ENCODE peak calls at places on chromosomes 7 and 10, in seven cellular contexts. B is astrocyte of the cerebellum, R is lower lobe of right lung, N is GM13977, Z is sigmoid colon, T is thoracic aorta, C is osteocyte. S is an unnamed sample.

GRCh38 chr10:67663449-67664087 is 32.4 kb downstream of the CTNNA3 start:
- DNase-seq in B (no peak), T (no peak), N (no peak), R (no peak), Z (no peak), C (no peak), S (no peak)

GRCh38 chr10:92830478-92831389 is 17.6 kb upstream of the EXOC6 start:
- DNase-seq in C (no peak), R (no peak), T (no peak), Z (no peak), B (no peak), N (no peak), S (no peak)

GRCh38 chr7:156143683-156144082 is 331.4 kb upstream of the SHH start:
- DNase-seq in C (no peak), R (no peak), B (no peak), N (no peak), T (no peak), Z (no peak), S (no peak)

GRCh38 chr10:23981520-23982309 is 227.2 kb upstream of the KIAA1217 start:
- DNase-seq in R (no peak), Z (no peak), C (no peak), B (no peak), T (no peak), N (no peak), S (no peak)

GRCh38 chr10:86699125-86699524 is 30.8 kb downstream of the LDB3 start:
- DNase-seq in N (no peak), B (no peak), Z (no peak), T (no peak), C (no peak), R (no peak), S (no peak)

GRCh38 chr7:47941136-47941844 is 7.0 kb downstream of the PKD1L1 start:
- DNase-seq in B (no peak), Z (no peak), R (no peak), N (no peak), C (peak), T (peak), S (no peak)

GRCh38 chr10:92809845-92810244 is 38.5 kb upstream of the EXOC6 start:
- DNase-seq in B (no peak), R (no peak), C (no peak), Z (no peak), T (no peak), N (no peak), S (no peak)

GRCh38 chr10:98488669-98489430 is 42.1 kb upstream of the HPS1 start:
- DNase-seq in Z (no peak), C (no peak), B (no peak), N (no peak), T (no peak), R (no peak), S (no peak)

GRCh38 chr10:80356563-80356999 is at the start of the genes DYDC1 and DYDC2:
- DNase-seq in T (no peak), N (peak), B (no peak), R (peak), C (no peak), Z (peak), S (no peak)

GRCh38 chr7:139860090-139860773 is 31.2 kb downstream of the TBXAS1 start:
- DNase-seq in C (peak), B (no peak), T (no peak), N (no peak), Z (peak), R (peak), S (peak)

GRCh38 chr10:51029172-51029641 is 45.1 kb upstream of the PRKG1 start:
- DNase-seq in T (no peak), B (no peak), R (no peak), Z (no peak), C (no peak), N (no peak), S (no peak)

GRCh38 chr7:41069635-41070034 is 633.3 kb downstream of the INHBA start:
- DNase-seq in R (no peak), T (no peak), N (no peak), C (no peak), Z (no peak), B (no peak), S (no peak)

GRCh38 chr10:22379059-22379458 is 33.8 kb downstream of the SPAG6 start:
- DNase-seq in N (peak), C (no peak), B (no peak), R (no peak), T (no peak), Z (no peak), S (peak)

GRCh38 chr7:138036135-138036534 is 34.2 kb upstream of the CREB3L2 start:
- DNase-seq in T (no peak), Z (no peak), R (no peak), C (no peak), B (no peak), N (no peak), S (no peak)

GRCh38 chr10:557792-558328 is 131.6 kb downstream of the DIP2C start:
- DNase-seq in B (no peak), C (no peak), Z (no peak), T (no peak), R (no peak), N (peak), S (no peak)

GRCh38 chr7:40733578-40733977 is 598.8 kb downstream of the SUGCT start:
- DNase-seq in T (no peak), B (no peak), C (no peak), N (no peak), Z (no peak), R (no peak), S (no peak)

GRCh38 chr7:45584261-45585210 is 10.4 kb downstream of the ADCY1 start:
- DNase-seq in R (no peak), C (no peak), T (no peak), N (no peak), B (no peak), Z (peak), S (no peak)

GRCh38 chr7:130008941-130009847 is 42.0 kb downstream of the ZC3HC1 start:
- DNase-seq in B (no peak), T (no peak), Z (no peak), R (peak), C (no peak), N (no peak), S (no peak)

DNA sequence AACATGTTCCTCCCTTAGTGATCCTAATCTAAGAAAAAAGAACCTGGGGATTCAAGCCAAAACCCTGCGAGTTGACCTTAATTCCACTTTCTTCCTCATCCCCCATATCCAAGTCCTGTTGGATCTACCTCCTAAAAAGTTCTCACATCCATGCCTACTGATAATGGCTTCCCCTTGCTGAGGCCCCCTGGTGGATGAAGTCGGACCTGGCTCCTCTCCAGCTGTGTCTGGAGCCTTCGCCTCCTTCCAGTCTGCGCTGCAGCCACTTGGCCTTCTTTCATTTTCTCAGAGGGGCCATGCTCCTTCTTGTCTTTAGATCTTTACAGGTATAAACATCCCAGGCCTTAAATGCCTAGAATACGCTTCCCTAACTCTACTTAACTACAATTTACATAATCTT is 8.1 kb downstream of the PDE1C start:
- DNase-seq in Z (peak), N (no peak), B (no peak), C (no peak), R (peak), T (no peak), S (no peak)
- TF ChIP-seq CTCF in Z (peak), N (peak), B (peak), C (peak), R (peak), T (no peak), S (peak)

GRCh38 chr7:140926021-140926812 is 1.5 kb upstream of the BRAF start:
- DNase-seq in C (no peak), R (no peak), N (no peak), T (no peak), B (no peak), Z (no peak), S (no peak)

GRCh38 chr7:140923358-140924006 is 1.2 kb downstream of the BRAF start:
- DNase-seq in B (no peak), Z (no peak), R (no peak), C (no peak), T (no peak), N (no peak), S (no peak)

GRCh38 chr7:140922741-140923345 is 1.9 kb downstream of the BRAF start:
- DNase-seq in N (no peak), T (no peak), B (no peak), C (no peak), R (no peak), Z (no peak), S (no peak)

GRCh38 chr7:140924821-140925421 is at the start of gene BRAF:
- DNase-seq in N (peak), Z (peak), B (peak), R (peak), T (peak), C (peak), S (peak)

DNA sequence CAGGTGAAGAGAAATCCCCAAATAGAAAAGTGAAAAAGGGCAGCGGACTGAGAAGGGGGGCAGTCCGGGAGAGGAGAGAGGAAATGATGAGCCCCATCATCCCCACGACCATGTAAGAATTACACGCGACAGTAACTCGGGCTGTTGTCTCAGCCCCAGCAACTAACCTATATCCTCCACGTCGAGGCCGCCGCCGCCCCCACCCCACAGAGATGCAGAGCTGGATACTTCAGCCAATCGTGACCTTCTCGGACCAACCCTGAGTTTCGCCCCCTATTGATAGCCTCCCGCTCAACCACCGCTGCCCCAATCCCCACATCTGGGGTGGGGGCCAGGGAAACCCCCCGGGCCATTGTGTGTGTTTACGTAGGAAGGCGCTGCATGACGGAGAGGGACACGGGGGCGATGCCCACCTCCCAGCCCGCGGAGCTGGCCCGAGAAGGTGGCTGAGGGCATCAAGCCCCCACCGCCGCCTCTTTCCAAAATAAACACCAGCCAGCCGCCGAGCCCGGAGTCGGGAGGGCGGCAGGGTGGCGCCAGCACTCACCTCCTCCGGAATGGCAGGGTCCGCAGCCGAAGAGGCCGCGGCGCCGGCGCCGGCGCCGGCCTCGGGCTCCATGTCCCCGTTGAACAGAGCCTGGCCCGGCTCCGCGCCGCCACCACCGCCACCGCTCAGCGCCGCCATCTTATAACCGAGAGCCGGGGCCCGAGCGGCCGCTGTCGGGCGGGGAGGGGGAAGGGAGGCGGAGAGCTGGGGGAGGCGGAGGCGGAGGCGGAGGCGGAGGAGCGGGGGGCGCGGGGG is 509 bp downstream of the BRAF start:
- DNase-seq in T (peak), C (peak), B (peak), Z (peak), R (peak), N (peak), S (peak)
- TF ChIP-seq CTCF in T (no peak), C (peak), B (peak), Z (no peak), R (peak), N (peak), S (peak)

GRCh38 chr7:91945476-91945875 is 4.8 kb downstream of the AKAP9 start:
- DNase-seq in B (no peak), T (no peak), R (no peak), C (no peak), N (no peak), Z (no peak), S (no peak)
- TF ChIP-seq CTCF in B (no peak), T (no peak), R (no peak), C (peak), N (no peak), Z (no peak), S (no peak)

GRCh38 chr10:99854860-99855259 is 72.4 kb downstream of the ABCC2 start:
- DNase-seq in N (no peak), C (no peak), B (peak), R (no peak), Z (peak), T (no peak), S (no peak)
- TF ChIP-seq CTCF in N (no peak), C (peak), B (peak), R (peak), Z (peak), T (no peak), S (no peak)

GRCh38 chr10:28497313-28498126 is 35.4 kb upstream of the WAC start:
- DNase-seq in C (no peak), Z (no peak), R (no peak), N (no peak), B (no peak), T (no peak), S (no peak)

GRCh38 chr10:28505359-28505959 is 27.5 kb upstream of the WAC start:
- DNase-seq in R (no peak), C (no peak), Z (no peak), B (no peak), N (no peak), T (no peak), S (no peak)

GRCh38 chr10:28508304-28508925 is 24.5 kb upstream of the WAC start:
- DNase-seq in N (no peak), R (no peak), T (no peak), B (no peak), C (no peak), Z (no peak), S (no peak)

GRCh38 chr10:28503114-28503513 is 29.8 kb upstream of the WAC start:
- DNase-seq in C (no peak), B (peak), N (no peak), Z (no peak), R (no peak), T (no peak), S (no peak)
- TF ChIP-seq CTCF in C (no peak), B (no peak), N (no peak), Z (no peak), R (no peak), T (no peak), S (no peak)

DNA sequence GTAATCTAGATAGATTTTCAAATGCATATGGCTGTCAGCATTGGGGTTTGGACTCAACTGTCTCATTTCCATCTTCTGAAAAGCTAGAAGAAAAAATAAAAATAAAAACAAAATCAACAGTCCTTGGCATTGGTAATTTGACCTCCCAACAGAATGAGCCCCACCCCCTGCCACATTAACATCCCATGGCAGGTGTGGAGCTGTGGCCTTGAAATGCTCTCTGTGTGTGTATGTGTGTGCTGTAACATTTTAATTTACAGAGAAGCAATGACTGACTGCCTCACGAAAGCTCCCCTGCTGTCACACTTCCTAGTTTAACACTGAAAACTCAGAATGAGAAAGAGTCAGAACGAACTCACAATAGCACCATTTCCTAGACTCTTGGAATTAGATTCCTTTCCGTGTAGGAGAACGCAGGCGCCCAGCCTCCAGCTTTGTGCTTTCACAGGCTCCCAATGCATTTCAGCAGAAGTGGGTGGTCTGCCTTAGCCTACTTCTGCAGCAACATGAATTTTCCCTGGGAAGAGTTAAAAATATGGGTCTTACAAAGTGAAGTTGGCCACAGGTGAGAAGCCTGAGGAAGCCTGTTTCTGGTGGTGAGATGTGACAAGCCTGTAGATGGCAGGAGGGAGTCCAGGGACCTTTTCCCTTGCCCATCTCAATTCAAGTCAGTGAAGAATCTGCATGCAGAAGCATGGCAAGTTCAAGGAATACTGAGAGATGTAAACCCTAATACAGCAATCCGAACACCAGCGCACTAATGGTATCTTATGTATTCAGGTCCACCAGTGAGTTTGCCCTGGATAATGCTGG is 73.9 kb downstream of the RHOBTB1 start:
- DNase-seq in Z (no peak), N (no peak), B (no peak), R (no peak), T (no peak), C (no peak), S (no peak)
- TF ChIP-seq CTCF in Z (no peak), N (no peak), B (peak), R (no peak), T (no peak), C (no peak), S (no peak)

GRCh38 chr10:117741524-117741923 is 199.0 kb downstream of the EMX2 start:
- DNase-seq in B (no peak), Z (no peak), T (no peak), N (no peak), R (no peak), C (no peak), S (no peak)
- TF ChIP-seq CTCF in B (peak), Z (no peak), T (no peak), N (no peak), R (no peak), C (no peak), S (peak)

DNA sequence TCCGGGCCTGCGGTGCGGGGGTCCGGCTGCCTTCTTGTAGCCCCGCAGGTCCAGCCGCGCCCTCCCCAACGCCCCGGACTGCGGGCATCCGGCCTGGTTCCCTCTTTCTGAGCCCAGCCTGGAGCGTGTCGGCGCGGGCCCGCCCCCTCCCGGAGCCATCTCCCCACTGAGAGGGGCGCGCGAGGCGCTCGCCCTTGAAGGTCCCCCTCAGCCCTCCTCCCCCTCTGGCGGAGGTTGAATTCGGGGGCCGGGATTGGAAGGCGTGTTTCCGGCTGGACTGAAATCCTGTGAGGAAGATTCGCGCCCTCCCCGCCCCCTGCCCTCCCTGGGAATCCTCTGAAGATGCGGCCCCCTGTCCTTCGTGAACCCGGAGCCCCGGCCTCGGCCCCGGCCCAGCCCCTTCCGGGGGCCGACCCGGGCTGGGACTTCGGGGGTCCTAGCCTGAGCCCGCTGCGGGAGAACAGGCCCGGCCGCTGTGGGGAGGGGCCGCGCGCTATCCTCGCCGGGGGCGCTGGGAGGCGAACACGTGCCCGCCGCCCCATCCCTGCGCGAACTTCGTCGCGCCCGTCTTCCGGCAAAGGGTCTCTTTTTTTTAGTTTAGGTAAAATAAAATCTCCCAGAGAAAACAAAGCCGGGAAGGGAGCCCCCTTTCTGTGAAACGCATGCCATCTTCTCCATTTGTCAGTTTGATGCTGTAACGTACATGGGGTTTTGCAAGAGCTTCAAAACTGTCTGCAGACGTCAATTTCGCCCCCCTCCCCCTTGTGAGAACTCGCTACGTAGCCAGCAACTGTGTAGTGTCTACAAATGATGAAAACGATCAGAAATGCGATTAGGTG is 636 bp downstream of the PDCD4 start:
- DNase-seq in T (no peak), Z (peak), C (peak), R (peak), B (no peak), N (peak), S (no peak)
- TF ChIP-seq CTCF in T (no peak), Z (no peak), C (peak), R (peak), B (peak), N (peak), S (peak)